ENCODE peak calls at places on chromosomes 4 and X, in seven cellular contexts. P is adrenal gland; B is esophagus muscularis mucosa; W is CD8-positive, alpha-beta memory T cell; C is PC-3; G is mammary epithelial cell; I is cardiac muscle cell. O is an unnamed sample. For H3K9me3 and H3K4me1, the result is how much of the 10 kb centered on the place peaks cover.

GRCh38 chrX:126065901-126066660 is 100.0 kb downstream of the DCAF12L2 start:
- DNase-seq in P (no peak), B (no peak), W (no peak), C (no peak), G (no peak), I (no peak), O (no peak)

GRCh38 chr4:17717301-17717700 is 64.1 kb downstream of the FAM184B start:
- DNase-seq in P (no peak), B (no peak), W (no peak), C (no peak), G (no peak), I (no peak), O (no peak)

GRCh38 chr4:158193171-158193749 is 17.0 kb upstream of the TMEM144 start:
- DNase-seq in P (no peak), B (no peak), W (no peak), C (peak), G (no peak), I (peak), O (no peak)

GRCh38 chrX:13489451-13489850 is 80.0 kb upstream of the EGFL6 start:
- DNase-seq in P (peak), B (peak), W (no peak), C (peak), G (peak), I (peak), O (no peak)

GRCh38 chrX:123072686-123073385 is 111.2 kb upstream of the GRIA3 start:
- DNase-seq in P (no peak), B (no peak), W (no peak), C (no peak), G (peak), I (no peak), O (no peak)

GRCh38 chr4:137519406-137519805 is 12.9 kb downstream of the PCDH18 start:
- DNase-seq in P (no peak), B (no peak), W (no peak), C (peak), G (no peak), I (peak), O (no peak)

GRCh38 chrX:145405012-145405411 is 157.7 kb downstream of the SPANXN1 start:
- DNase-seq in P (no peak), B (no peak), W (no peak), C (peak), G (peak), I (peak), O (peak)

GRCh38 chrX:68889244-68889643 is 60.4 kb downstream of the EFNB1 start:
- DNase-seq in P (no peak), B (no peak), W (no peak), C (no peak), G (no peak), I (no peak), O (no peak)

GRCh38 chrX:87338510-87338909 is 179.1 kb upstream of the KLHL4 start:
- DNase-seq in P (no peak), B (no peak), W (no peak), C (peak), G (peak), I (peak), O (peak)

GRCh38 chrX:38052096-38052495 is 45.7 kb downstream of the SYTL5 start:
- DNase-seq in P (no peak), B (no peak), W (no peak), C (peak), G (peak), I (peak), O (peak)

GRCh38 chr4:158861281-158861680 is 92.5 kb downstream of the FNIP2 start:
- DNase-seq in P (no peak), B (no peak), W (no peak), C (no peak), G (no peak), I (no peak), O (no peak)

GRCh38 chr4:18882468-18882867 is 860.9 kb upstream of the LCORL start:
- DNase-seq in P (no peak), B (no peak), W (no peak), C (peak), G (peak), I (peak), O (peak)

GRCh38 chr4:11904117-11904535 is 475.4 kb upstream of the HS3ST1 start:
- DNase-seq in P (peak), B (no peak), W (no peak), C (no peak), G (peak), I (peak), O (no peak)

GRCh38 chr4:187416236-187416635 is 579.3 kb upstream of the ZFP42 start:
- DNase-seq in P (no peak), B (no peak), W (no peak), C (no peak), G (no peak), I (no peak), O (no peak)

GRCh38 chr4:153293675-153294057 is 50.8 kb upstream of the MND1 start:
- DNase-seq in P (no peak), B (peak), W (no peak), C (no peak), G (no peak), I (no peak), O (no peak)

GRCh38 chr4:153294631-153295030 is 49.9 kb upstream of the MND1 start:
- DNase-seq in P (no peak), B (no peak), W (no peak), C (peak), G (peak), I (no peak), O (no peak)

GRCh38 chr4:153297116-153297515 is 47.4 kb upstream of the MND1 start:
- DNase-seq in P (no peak), B (peak), W (no peak), C (no peak), G (no peak), I (no peak), O (no peak)

GRCh38 chr4:153295131-153295755 is 49.2 kb upstream of the MND1 start:
- DNase-seq in P (no peak), B (peak), W (no peak), C (no peak), G (peak), I (no peak), O (no peak)

GRCh38 chr4:153296424-153296823 is 48.1 kb upstream of the MND1 start:
- DNase-seq in P (no peak), B (peak), W (no peak), C (no peak), G (peak), I (peak), O (no peak)
- H3K9me3 ChIP-seq in P (under half), B (under half), W (under half), C (under half), G (under half), I (under half), O (under half)

DNA sequence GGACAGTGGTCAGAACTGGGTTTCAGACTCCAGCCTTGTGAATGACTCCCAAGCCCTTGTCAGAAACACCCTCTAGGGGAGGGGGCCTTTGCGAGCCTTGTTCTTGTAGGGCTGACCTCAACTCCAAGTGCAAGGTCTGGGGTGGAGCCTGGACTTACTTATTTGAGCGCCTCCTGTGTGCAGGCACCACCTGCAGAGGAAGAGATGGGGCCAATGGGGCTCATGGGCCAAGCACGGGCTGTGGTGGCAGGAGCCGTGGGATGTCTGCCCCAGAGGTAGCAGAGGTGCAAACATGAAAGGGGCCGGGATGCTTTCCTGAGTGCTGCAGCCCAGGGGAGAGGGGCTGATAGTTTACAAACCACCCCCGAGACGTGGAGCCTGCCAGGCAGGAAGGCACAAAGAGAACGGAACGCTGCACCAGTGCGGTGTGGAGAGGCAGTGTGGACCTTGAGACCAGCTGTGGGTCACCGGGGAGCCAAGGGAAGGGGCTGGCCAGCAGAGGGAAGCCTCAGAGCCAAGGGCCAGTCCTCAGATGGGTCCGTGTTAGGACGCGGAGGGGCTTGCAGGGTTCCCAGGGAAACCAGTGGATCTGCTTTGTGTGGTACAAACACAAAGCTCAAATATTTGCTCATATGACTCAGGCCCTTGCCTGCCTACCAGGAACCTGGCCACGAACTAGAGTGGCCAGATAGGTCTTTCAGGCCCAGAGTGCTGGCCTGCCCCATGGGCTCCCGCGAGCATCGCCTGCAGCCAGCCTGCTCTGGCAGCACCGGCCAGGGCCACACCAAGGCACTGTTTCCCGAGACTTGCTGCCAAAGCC is 8.7 kb upstream of the TADA2B start:
- DNase-seq in P (peak), B (no peak), W (no peak), C (peak), G (peak), I (peak), O (no peak)
- H3K27ac ChIP-seq in P (peak), B (no peak), W (no peak), C (peak), G (no peak), I (no peak), O (no peak)

DNA sequence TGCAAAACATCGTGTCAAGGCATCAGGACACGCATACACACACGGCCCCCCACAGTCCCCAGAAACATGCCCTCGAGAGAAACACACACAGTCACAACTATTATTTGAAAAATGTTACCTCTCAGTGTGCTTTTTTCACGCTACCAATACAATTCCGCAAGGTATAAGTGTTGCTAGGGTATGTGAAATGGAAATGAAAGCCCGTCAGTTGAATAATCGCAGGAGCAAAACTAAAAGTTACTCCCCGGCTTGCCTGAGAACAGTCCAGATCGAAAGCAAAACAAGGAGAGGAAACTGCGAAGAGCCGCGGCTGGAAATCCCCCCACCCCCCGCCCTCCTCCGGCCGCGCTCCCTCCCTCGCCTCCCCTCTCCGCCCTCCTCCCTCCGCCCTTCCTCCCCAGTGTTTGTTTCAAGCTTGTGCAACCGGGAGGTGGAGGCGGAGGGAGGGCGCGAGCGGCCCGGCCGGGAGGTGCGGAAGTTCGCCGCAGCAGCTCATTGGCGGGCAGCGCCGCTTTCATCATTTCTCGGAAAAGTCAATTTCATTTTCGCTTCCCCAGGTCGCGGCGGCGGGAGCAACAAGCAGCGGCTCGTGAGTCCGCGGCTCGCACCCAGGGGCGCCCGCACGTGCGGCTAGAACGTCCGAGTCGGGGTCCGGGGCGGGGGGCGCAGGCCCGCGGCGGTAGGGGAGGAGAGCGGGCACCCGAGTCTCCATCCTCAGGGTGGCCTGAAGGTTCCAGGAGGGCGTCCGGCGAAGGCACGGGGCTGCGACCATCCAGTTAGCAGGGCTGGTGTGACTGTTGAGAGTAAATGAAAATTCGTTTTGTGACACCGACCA is at the start of gene IRF2:
- DNase-seq in P (peak), B (peak), W (peak), C (peak), G (peak), I (peak), O (peak)
- H3K4me1 ChIP-seq in P (half or more), B (half or more), W (under half), C (under half), G (under half), I (under half), O (under half)

GRCh38 chr4:129063640-129064039 is 29.7 kb downstream of the SCLT1 start:
- DNase-seq in P (no peak), B (no peak), W (no peak), C (peak), G (peak), I (no peak), O (no peak)
- H3K9me3 ChIP-seq in P (under half), B (under half), W (under half), C (under half), G (under half), I (under half), O (under half)

GRCh38 chr4:15171725-15172124 is 169.4 kb downstream of the CPEB2 start:
- DNase-seq in P (no peak), B (no peak), W (no peak), C (no peak), G (no peak), I (no peak), O (no peak)
- H3K27ac ChIP-seq in P (no peak), B (no peak), W (no peak), C (no peak), G (no peak), I (no peak), O (no peak)

GRCh38 chrX:25043192-25043591 is 27.4 kb upstream of the ARX start:
- DNase-seq in P (no peak), B (no peak), W (no peak), C (no peak), G (no peak), I (no peak), O (no peak)
- H3K4me1 ChIP-seq in P (under half), B (under half), W (under half), C (under half), G (under half), I (under half), O (under half)

O was measured in SJCRH30.